ENCODE peak calls at places on chromosomes 13 and 19, in nine cellular contexts. One of them, this sample, is unnamed.

GRCh38 chr19:19224852-19225494 is 13.2 kb downstream of the NCAN start:
- DNase-seq in right lobe of liver: peak; percentile 76
- DNase-seq in H1: peak; percentile 91
- DNase-seq in GM23248: peak; percentile 74
- DNase-seq in A549: peak; percentile 84
- DNase-seq in CD4-positive, alpha-beta memory T cell: peak; percentile 78
- DNase-seq in fibroblast of lung: peak; percentile 59
- DNase-seq in OCI-LY7: no peak
- DNase-seq in right atrium auricular region: no peak
- DNase-seq in this sample: peak; percentile 69

GRCh38 chr13:29487466-29488454 is 107.7 kb downstream of the SLC7A1 start:
- DNase-seq in A549: no peak
- DNase-seq in right atrium auricular region: no peak
- DNase-seq in fibroblast of lung: no peak
- DNase-seq in right lobe of liver: no peak
- DNase-seq in GM23248: no peak
- DNase-seq in CD4-positive, alpha-beta memory T cell: no peak
- DNase-seq in OCI-LY7: no peak
- DNase-seq in H1: no peak
- DNase-seq in this sample: no peak

GRCh38 chr19:48394331-48395169 is 1.1 kb downstream of the GRIN2D start:
- DNase-seq in GM23248: peak; percentile 44
- DNase-seq in A549: peak; percentile 59
- DNase-seq in fibroblast of lung: no peak
- DNase-seq in right lobe of liver: no peak
- DNase-seq in CD4-positive, alpha-beta memory T cell: no peak
- DNase-seq in OCI-LY7: no peak
- DNase-seq in right atrium auricular region: no peak
- DNase-seq in H1: peak; percentile 58
- DNase-seq in this sample: no peak

GRCh38 chr13:94249512-94249911 is 230.0 kb downstream of the DCT start:
- DNase-seq in H1: no peak
- DNase-seq in right atrium auricular region: no peak
- DNase-seq in GM23248: peak; percentile 78
- DNase-seq in CD4-positive, alpha-beta memory T cell: no peak
- DNase-seq in fibroblast of lung: peak; percentile 63
- DNase-seq in A549: no peak
- DNase-seq in OCI-LY7: no peak
- DNase-seq in right lobe of liver: no peak
- DNase-seq in this sample: no peak

GRCh38 chr19:30593975-30594925 is 222.1 kb downstream of the ZNF536 start:
- DNase-seq in right atrium auricular region: peak; percentile 50
- DNase-seq in fibroblast of lung: no peak
- DNase-seq in CD4-positive, alpha-beta memory T cell: no peak
- DNase-seq in right lobe of liver: no peak
- DNase-seq in GM23248: no peak
- DNase-seq in H1: peak; percentile 48
- DNase-seq in A549: no peak
- DNase-seq in OCI-LY7: no peak
- DNase-seq in this sample: no peak

GRCh38 chr13:92768592-92768991 is 458.0 kb upstream of the GPC6 start:
- DNase-seq in GM23248: no peak
- DNase-seq in CD4-positive, alpha-beta memory T cell: no peak
- DNase-seq in A549: no peak
- DNase-seq in right atrium auricular region: no peak
- DNase-seq in H1: no peak
- DNase-seq in fibroblast of lung: no peak
- DNase-seq in OCI-LY7: no peak
- DNase-seq in right lobe of liver: no peak
- DNase-seq in this sample: no peak

GRCh38 chr13:42615691-42616090 is 41.7 kb downstream of the TNFSF11 start:
- DNase-seq in GM23248: no peak
- DNase-seq in H1: no peak
- DNase-seq in A549: peak; percentile 31
- DNase-seq in CD4-positive, alpha-beta memory T cell: no peak
- DNase-seq in right lobe of liver: no peak
- DNase-seq in fibroblast of lung: peak; percentile 47
- DNase-seq in OCI-LY7: no peak
- DNase-seq in right atrium auricular region: no peak
- DNase-seq in this sample: no peak

GRCh38 chr19:4066682-4067395 is at the start of gene ZBTB7A:
- DNase-seq in fibroblast of lung: peak; percentile 76
- DNase-seq in right atrium auricular region: peak; percentile 90
- DNase-seq in CD4-positive, alpha-beta memory T cell: peak; percentile 78
- DNase-seq in GM23248: peak; percentile 85
- DNase-seq in H1: no peak
- DNase-seq in OCI-LY7: peak; percentile 88
- DNase-seq in A549: peak; percentile 83
- DNase-seq in right lobe of liver: peak; percentile 85
- DNase-seq in this sample: peak; percentile 93

GRCh38 chr19:48203227-48203793 is 32.8 kb downstream of the ZSWIM9 start:
- DNase-seq in CD4-positive, alpha-beta memory T cell: no peak
- DNase-seq in H1: no peak
- DNase-seq in OCI-LY7: peak; percentile 28
- DNase-seq in right lobe of liver: no peak
- DNase-seq in GM23248: no peak
- DNase-seq in right atrium auricular region: peak; percentile 26
- DNase-seq in fibroblast of lung: no peak
- DNase-seq in A549: peak; percentile 62
- DNase-seq in this sample: no peak

DNA sequence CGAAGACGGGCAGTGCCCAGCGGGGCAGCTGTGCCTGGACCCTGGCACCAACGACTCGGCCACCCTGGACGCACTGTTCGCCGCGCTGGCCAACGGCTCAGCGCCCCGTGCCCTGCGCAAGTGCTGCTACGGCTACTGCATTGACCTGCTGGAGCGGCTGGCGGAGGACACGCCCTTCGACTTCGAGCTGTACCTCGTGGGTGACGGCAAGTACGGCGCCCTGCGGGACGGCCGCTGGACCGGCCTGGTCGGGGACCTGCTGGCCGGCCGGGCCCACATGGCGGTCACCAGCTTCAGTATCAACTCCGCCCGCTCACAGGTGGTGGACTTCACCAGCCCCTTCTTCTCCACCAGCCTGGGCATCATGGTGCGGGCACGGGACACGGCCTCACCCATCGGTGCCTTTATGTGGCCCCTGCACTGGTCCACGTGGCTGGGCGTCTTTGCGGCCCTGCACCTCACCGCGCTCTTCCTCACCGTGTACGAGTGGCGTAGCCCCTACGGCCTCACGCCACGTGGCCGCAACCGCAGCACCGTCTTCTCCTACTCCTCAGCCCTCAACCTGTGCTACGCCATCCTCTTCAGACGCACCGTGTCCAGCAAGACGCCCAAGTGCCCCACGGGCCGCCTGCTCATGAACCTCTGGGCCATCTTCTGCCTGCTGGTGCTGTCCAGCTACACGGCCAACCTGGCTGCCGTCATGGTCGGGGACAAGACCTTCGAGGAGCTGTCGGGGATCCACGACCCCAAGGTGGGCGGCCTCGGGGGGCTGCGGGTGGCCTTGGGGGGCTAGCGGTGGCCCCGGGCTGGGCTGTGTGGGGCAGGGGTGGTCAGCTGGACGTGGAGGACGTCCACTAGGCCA is 4.8 kb downstream of the GRIN3B start:
- DNase-seq in OCI-LY7: no peak
- DNase-seq in H1: no peak
- DNase-seq in GM23248: no peak
- DNase-seq in fibroblast of lung: no peak
- DNase-seq in A549: no peak
- DNase-seq in CD4-positive, alpha-beta memory T cell: no peak
- DNase-seq in right atrium auricular region: no peak
- DNase-seq in right lobe of liver: no peak
- DNase-seq in this sample: no peak
- H3K4me1 ChIP-seq in OCI-LY7: no peaks in the 10 kb centered on the region
- H3K4me1 ChIP-seq in H1: peaks cover 3% of the 10 kb centered on the region
- H3K4me1 ChIP-seq in GM23248: no peaks in the 10 kb centered on the region
- H3K4me1 ChIP-seq in fibroblast of lung: peaks cover 13% of the 10 kb centered on the region
- H3K4me1 ChIP-seq in A549: peaks cover 7% of the 10 kb centered on the region
- H3K4me1 ChIP-seq in CD4-positive, alpha-beta memory T cell: peaks cover 9% of the 10 kb centered on the region
- H3K4me1 ChIP-seq in right atrium auricular region: peaks cover 17% of the 10 kb centered on the region
- H3K4me1 ChIP-seq in right lobe of liver: no peaks in the 10 kb centered on the region
- H3K4me1 ChIP-seq in this sample: peaks cover under 1% of the 10 kb centered on the region

GRCh38 chr13:98482476-98483444 is 94.1 kb downstream of the STK24 start:
- DNase-seq in OCI-LY7: peak; percentile 20
- DNase-seq in GM23248: peak; percentile 90
- DNase-seq in right lobe of liver: peak; percentile 93
- DNase-seq in A549: no peak
- DNase-seq in CD4-positive, alpha-beta memory T cell: no peak
- DNase-seq in H1: no peak
- DNase-seq in fibroblast of lung: peak; percentile 92
- DNase-seq in right atrium auricular region: peak; percentile 75
- DNase-seq in this sample: peak; percentile 77
- H3K27ac ChIP-seq in OCI-LY7: no peak overlapping the region
- H3K27ac ChIP-seq in GM23248: peak overlapping the region; percentile 96
- H3K27ac ChIP-seq in right lobe of liver: peak overlapping the region; percentile 7
- H3K27ac ChIP-seq in A549: peak overlapping the region; percentile 93
- H3K27ac ChIP-seq in CD4-positive, alpha-beta memory T cell: peak overlapping the region; percentile 6
- H3K27ac ChIP-seq in H1: no peak overlapping the region
- H3K27ac ChIP-seq in fibroblast of lung: peak overlapping the region; percentile 82
- H3K27ac ChIP-seq in right atrium auricular region: peak overlapping the region; percentile 82
- H3K27ac ChIP-seq in this sample: peak overlapping the region; percentile 88

DNA sequence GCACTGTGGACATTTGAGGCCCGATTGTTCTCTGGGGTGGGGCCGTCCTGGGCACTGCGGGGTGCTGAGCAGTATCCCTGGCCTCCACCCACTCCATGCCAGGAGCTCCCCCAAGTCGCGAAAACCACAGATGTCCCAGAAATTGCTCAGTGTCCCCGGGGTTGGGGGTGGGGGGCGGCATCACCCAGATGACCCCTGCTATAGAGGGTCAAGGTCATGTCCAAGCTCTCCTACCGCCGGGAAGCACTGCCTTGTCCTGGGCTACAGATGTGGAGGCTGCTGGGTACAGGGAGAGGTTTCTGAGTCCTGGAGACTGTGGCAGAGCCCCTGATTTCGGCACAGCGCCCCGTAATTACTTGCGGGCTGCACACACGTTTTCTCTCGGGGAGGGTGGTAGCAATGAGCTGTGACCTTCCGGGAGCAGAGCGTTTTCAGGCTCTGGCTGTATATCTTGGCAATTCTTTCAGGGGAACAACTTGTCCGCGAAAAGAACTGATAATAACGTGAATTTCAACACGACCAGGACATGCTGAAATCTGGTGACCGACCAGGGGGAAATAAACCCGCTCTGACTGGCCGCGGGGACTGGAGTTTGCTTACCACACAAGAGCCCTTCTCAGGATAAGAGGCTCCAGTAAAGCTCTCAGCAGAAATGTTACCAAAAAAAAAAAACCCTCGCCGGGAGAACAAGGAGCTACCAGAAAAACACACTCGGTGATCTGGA is 68.1 kb downstream of the GNG7 start:
- DNase-seq in right atrium auricular region: peak; percentile 97
- DNase-seq in right lobe of liver: peak; percentile 90
- DNase-seq in H1: no peak
- DNase-seq in fibroblast of lung: peak; percentile 60
- DNase-seq in GM23248: no peak
- DNase-seq in OCI-LY7: no peak
- DNase-seq in CD4-positive, alpha-beta memory T cell: no peak
- DNase-seq in A549: no peak
- DNase-seq in this sample: peak; percentile 82
- H3K4me1 ChIP-seq in right atrium auricular region: peaks cover 41% of the 10 kb centered on the region
- H3K4me1 ChIP-seq in right lobe of liver: peaks cover 5% of the 10 kb centered on the region
- H3K4me1 ChIP-seq in H1: peaks cover 3% of the 10 kb centered on the region
- H3K4me1 ChIP-seq in fibroblast of lung: no peaks in the 10 kb centered on the region
- H3K4me1 ChIP-seq in GM23248: peaks cover 6% of the 10 kb centered on the region
- H3K4me1 ChIP-seq in OCI-LY7: peaks cover 56% of the 10 kb centered on the region
- H3K4me1 ChIP-seq in CD4-positive, alpha-beta memory T cell: peaks cover 21% of the 10 kb centered on the region
- H3K4me1 ChIP-seq in A549: peaks cover 10% of the 10 kb centered on the region
- H3K4me1 ChIP-seq in this sample: peaks cover 93% of the 10 kb centered on the region

DNA sequence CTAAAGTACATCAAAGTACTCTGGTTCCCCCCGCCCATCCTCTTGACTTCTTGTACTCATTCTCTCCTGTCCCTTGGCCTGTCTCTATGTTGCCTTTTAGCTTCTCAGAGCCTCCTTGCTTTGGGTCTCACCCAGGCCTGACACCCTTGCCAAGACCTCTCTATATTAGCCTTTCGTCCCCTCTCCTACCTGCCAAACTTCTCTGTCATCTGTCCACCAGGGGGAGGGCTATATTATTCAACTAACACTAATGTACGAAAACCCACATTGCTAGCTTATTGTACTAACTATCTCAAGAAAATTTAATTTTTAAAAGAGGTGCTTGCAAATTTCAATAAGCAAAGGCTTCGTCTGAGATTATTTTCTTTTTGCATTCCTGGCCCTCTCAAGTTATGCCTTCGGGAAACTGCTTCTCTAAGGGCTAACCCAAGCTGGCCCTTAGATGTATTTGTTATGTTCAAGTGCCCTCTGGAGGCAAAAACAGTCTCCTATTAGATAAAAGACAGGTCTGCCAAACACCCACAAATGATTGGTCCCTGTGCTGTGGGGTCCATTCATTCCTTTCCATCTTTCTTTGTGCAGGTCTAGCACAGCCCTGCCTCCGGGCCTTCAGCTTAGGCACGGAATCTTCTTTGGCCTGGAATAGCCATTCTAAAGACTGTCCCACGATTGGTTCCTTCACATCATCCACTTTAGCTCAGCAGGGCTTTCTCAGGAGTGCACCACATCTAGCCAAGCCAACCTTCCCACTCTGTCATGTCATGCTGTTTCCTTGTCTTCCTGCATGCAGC is 6.4 kb upstream of the MRPS31 start:
- DNase-seq in GM23248: peak; percentile 72
- DNase-seq in H1: no peak
- DNase-seq in fibroblast of lung: peak; percentile 63
- DNase-seq in OCI-LY7: peak; percentile 86
- DNase-seq in right lobe of liver: no peak
- DNase-seq in CD4-positive, alpha-beta memory T cell: peak; percentile 65
- DNase-seq in right atrium auricular region: no peak
- DNase-seq in A549: peak; percentile 64
- DNase-seq in this sample: no peak
- H3K27ac ChIP-seq in GM23248: no peak overlapping the region
- H3K27ac ChIP-seq in H1: no peak overlapping the region
- H3K27ac ChIP-seq in fibroblast of lung: no peak overlapping the region
- H3K27ac ChIP-seq in OCI-LY7: peak overlapping the region; percentile 59
- H3K27ac ChIP-seq in right lobe of liver: no peak overlapping the region
- H3K27ac ChIP-seq in CD4-positive, alpha-beta memory T cell: peak overlapping the region; percentile 72
- H3K27ac ChIP-seq in right atrium auricular region: no peak overlapping the region
- H3K27ac ChIP-seq in A549: no peak overlapping the region
- H3K27ac ChIP-seq in this sample: no peak overlapping the region

DNA sequence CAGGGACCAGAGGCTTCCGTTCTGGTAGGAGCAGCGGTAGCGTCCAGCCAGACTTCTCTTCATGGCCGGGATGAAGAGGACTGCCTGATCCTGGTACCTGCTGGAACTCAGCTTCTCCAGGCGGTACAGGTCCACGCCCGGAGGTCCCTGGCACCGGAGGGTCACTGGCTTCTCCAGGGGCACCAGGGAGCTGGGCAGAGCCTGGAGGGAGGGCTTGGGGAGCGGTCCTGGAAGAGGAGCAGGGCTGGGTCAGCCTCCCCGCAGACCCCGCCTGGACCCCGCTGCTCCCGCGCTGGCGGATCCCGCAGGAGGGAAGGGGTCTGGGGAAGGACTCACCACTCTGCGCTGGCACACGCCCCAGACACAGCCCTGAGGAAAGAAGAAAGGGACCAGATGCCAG is 5.9 kb downstream of the GP6 start:
- DNase-seq in GM23248: no peak
- DNase-seq in right atrium auricular region: no peak
- DNase-seq in right lobe of liver: no peak
- DNase-seq in fibroblast of lung: no peak
- DNase-seq in OCI-LY7: no peak
- DNase-seq in CD4-positive, alpha-beta memory T cell: no peak
- DNase-seq in A549: no peak
- DNase-seq in H1: no peak
- DNase-seq in this sample: no peak
- H3K4me1 ChIP-seq in GM23248: no peaks in the 10 kb centered on the region
- H3K4me1 ChIP-seq in right atrium auricular region: no peaks in the 10 kb centered on the region
- H3K4me1 ChIP-seq in right lobe of liver: no peaks in the 10 kb centered on the region
- H3K4me1 ChIP-seq in fibroblast of lung: no peaks in the 10 kb centered on the region
- H3K4me1 ChIP-seq in OCI-LY7: peaks cover 4% of the 10 kb centered on the region
- H3K4me1 ChIP-seq in CD4-positive, alpha-beta memory T cell: no peaks in the 10 kb centered on the region
- H3K4me1 ChIP-seq in A549: peaks cover 5% of the 10 kb centered on the region
- H3K4me1 ChIP-seq in H1: no peaks in the 10 kb centered on the region
- H3K4me1 ChIP-seq in this sample: no peaks in the 10 kb centered on the region

This sample was measured in left lung.